ENCODE peak calls at places on chromosomes 7 and 10, in six cellular contexts. One of them, this sample, is unnamed.

GRCh38 chr10:96890580-96890979 is 58.5 kb downstream of the LCOR start:
- DNase-seq in GM12878: no peak
- DNase-seq in H1: no peak
- DNase-seq in HCT116: no peak
- DNase-seq in HepG2: peak; percentile 90
- DNase-seq in K562: no peak
- DNase-seq in this sample: no peak

GRCh38 chr10:18737236-18737635 is 78.0 kb downstream of the ARL5B start:
- DNase-seq in GM12878: no peak
- DNase-seq in H1: no peak
- DNase-seq in HCT116: no peak
- DNase-seq in HepG2: no peak
- DNase-seq in K562: no peak
- DNase-seq in this sample: no peak

GRCh38 chr10:127882391-127882790 is 10.3 kb downstream of the CLRN3 start:
- DNase-seq in GM12878: no peak
- DNase-seq in H1: peak; percentile 32
- DNase-seq in HCT116: no peak
- DNase-seq in HepG2: no peak
- DNase-seq in K562: no peak
- DNase-seq in this sample: no peak

GRCh38 chr7:23012797-23013714 is 874 bp downstream of the HYCC1 start:
- DNase-seq in GM12878: no peak
- DNase-seq in H1: peak; percentile 66
- DNase-seq in HCT116: no peak
- DNase-seq in HepG2: peak; percentile 14
- DNase-seq in K562: no peak
- DNase-seq in this sample: no peak

GRCh38 chr10:1376384-1376945 is 320.3 kb downstream of the WDR37 start:
- DNase-seq in GM12878: no peak
- DNase-seq in H1: peak; percentile 43
- DNase-seq in HCT116: no peak
- DNase-seq in HepG2: no peak
- DNase-seq in K562: no peak
- DNase-seq in this sample: no peak

GRCh38 chr10:33365314-33365713 is 30.8 kb upstream of the NRP1 start:
- DNase-seq in GM12878: no peak
- DNase-seq in H1: no peak
- DNase-seq in HCT116: no peak
- DNase-seq in HepG2: no peak
- DNase-seq in K562: no peak
- DNase-seq in this sample: no peak

GRCh38 chr7:97269741-97270140 is 152.2 kb downstream of the SDHAF3 start:
- DNase-seq in GM12878: no peak
- DNase-seq in H1: no peak
- DNase-seq in HCT116: no peak
- DNase-seq in HepG2: no peak
- DNase-seq in K562: no peak
- DNase-seq in this sample: peak; percentile 23

GRCh38 chr7:7971308-7972040 is 2.9 kb downstream of the GLCCI1 start:
- DNase-seq in GM12878: no peak
- DNase-seq in H1: no peak
- DNase-seq in HCT116: no peak
- DNase-seq in HepG2: no peak
- DNase-seq in K562: no peak
- DNase-seq in this sample: no peak

GRCh38 chr7:42347616-42348015 is 110.6 kb upstream of the GLI3 start:
- DNase-seq in GM12878: no peak
- DNase-seq in H1: no peak
- DNase-seq in HCT116: no peak
- DNase-seq in HepG2: no peak
- DNase-seq in K562: no peak
- DNase-seq in this sample: no peak

GRCh38 chr10:84329986-84330651 is 1.7 kb downstream of the CCSER2 start:
- DNase-seq in GM12878: peak; percentile 72
- DNase-seq in H1: no peak
- DNase-seq in HCT116: no peak
- DNase-seq in HepG2: no peak
- DNase-seq in K562: no peak
- DNase-seq in this sample: no peak

GRCh38 chr7:36526720-36527548 is 137.3 kb downstream of the ANLN start:
- DNase-seq in GM12878: peak; percentile 11
- DNase-seq in H1: no peak
- DNase-seq in HCT116: peak; percentile 44
- DNase-seq in HepG2: no peak
- DNase-seq in K562: peak; percentile 18
- DNase-seq in this sample: no peak

GRCh38 chr10:86851329-86852207 is 95.1 kb downstream of the BMPR1A start:
- DNase-seq in GM12878: no peak
- DNase-seq in H1: no peak
- DNase-seq in HCT116: no peak
- DNase-seq in HepG2: no peak
- DNase-seq in K562: no peak
- DNase-seq in this sample: no peak

GRCh38 chr10:124542336-124542735 is 80.7 kb downstream of the LHPP start:
- DNase-seq in GM12878: no peak
- DNase-seq in H1: no peak
- DNase-seq in HCT116: no peak
- DNase-seq in HepG2: no peak
- DNase-seq in K562: no peak
- DNase-seq in this sample: no peak

GRCh38 chr10:3935141-3935540 is 150.1 kb upstream of the KLF6 start:
- DNase-seq in GM12878: peak; percentile 92
- DNase-seq in H1: no peak
- DNase-seq in HCT116: no peak
- DNase-seq in HepG2: no peak
- DNase-seq in K562: no peak
- DNase-seq in this sample: no peak

GRCh38 chr7:69967699-69968450 is 369.6 kb downstream of the AUTS2 start:
- DNase-seq in GM12878: no peak
- DNase-seq in H1: no peak
- DNase-seq in HCT116: no peak
- DNase-seq in HepG2: no peak
- DNase-seq in K562: no peak
- DNase-seq in this sample: peak; percentile 20

GRCh38 chr10:43198682-43199005 is 60.4 kb downstream of the CSGALNACT2 start:
- DNase-seq in GM12878: no peak
- DNase-seq in H1: no peak
- DNase-seq in HCT116: no peak
- DNase-seq in HepG2: no peak
- DNase-seq in K562: no peak
- DNase-seq in this sample: no peak

GRCh38 chr7:32616625-32617024 is 121.3 kb downstream of the AVL9 start:
- DNase-seq in GM12878: no peak
- DNase-seq in H1: no peak
- DNase-seq in HCT116: peak; percentile 51
- DNase-seq in HepG2: no peak
- DNase-seq in K562: peak; percentile 37
- DNase-seq in this sample: no peak

GRCh38 chr7:80107278-80107677 is 27.4 kb upstream of the GNAI1 start:
- DNase-seq in GM12878: no peak
- DNase-seq in H1: no peak
- DNase-seq in HCT116: no peak
- DNase-seq in HepG2: no peak
- DNase-seq in K562: no peak
- DNase-seq in this sample: no peak

GRCh38 chr10:132175907-132176581 is 10.7 kb upstream of the DPYSL4 start:
- DNase-seq in GM12878: no peak
- DNase-seq in H1: no peak
- DNase-seq in HCT116: no peak
- DNase-seq in HepG2: peak; percentile 25
- DNase-seq in K562: no peak
- DNase-seq in this sample: no peak

GRCh38 chr10:47414752-47415519 is 30.8 kb upstream of the ZNF488 start:
- DNase-seq in GM12878: no peak
- DNase-seq in H1: no peak
- DNase-seq in HCT116: no peak
- DNase-seq in HepG2: no peak
- DNase-seq in K562: no peak
- DNase-seq in this sample: no peak

GRCh38 chr10:119652361-119652760 is 1.2 kb downstream of the BAG3 start:
- DNase-seq in GM12878: no peak
- DNase-seq in H1: no peak
- DNase-seq in HCT116: peak; percentile 43
- DNase-seq in HepG2: peak; percentile 35
- DNase-seq in K562: no peak
- DNase-seq in this sample: no peak

GRCh38 chr10:125048101-125048864 is 106.4 kb downstream of the ZRANB1 start:
- DNase-seq in GM12878: no peak
- DNase-seq in H1: peak; percentile 95
- DNase-seq in HCT116: peak; percentile 88
- DNase-seq in HepG2: peak; percentile 52
- DNase-seq in K562: peak; percentile 78
- DNase-seq in this sample: peak; percentile 59

GRCh38 chr7:130207642-130208041 is at the start of gene SSMEM1:
- DNase-seq in GM12878: no peak
- DNase-seq in H1: no peak
- DNase-seq in HCT116: no peak
- DNase-seq in HepG2: no peak
- DNase-seq in K562: peak; percentile 45
- DNase-seq in this sample: no peak

GRCh38 chr10:30877111-30877510 is 154.6 kb downstream of the ZNF438 start:
- DNase-seq in GM12878: no peak
- DNase-seq in H1: no peak
- DNase-seq in HCT116: no peak
- DNase-seq in HepG2: no peak
- DNase-seq in K562: no peak
- DNase-seq in this sample: no peak

GRCh38 chr10:13223241-13223640 is 10.9 kb downstream of the UCMA start:
- DNase-seq in GM12878: no peak
- DNase-seq in H1: no peak
- DNase-seq in HCT116: no peak
- DNase-seq in HepG2: no peak
- DNase-seq in K562: no peak
- DNase-seq in this sample: no peak

GRCh38 chr10:102775973-102776669 is 32.4 kb downstream of the WBP1L start:
- DNase-seq in GM12878: no peak
- DNase-seq in H1: no peak
- DNase-seq in HCT116: no peak
- DNase-seq in HepG2: peak; percentile 36
- DNase-seq in K562: peak; percentile 24
- DNase-seq in this sample: peak; percentile 30

GRCh38 chr10:103968441-103969391 is 1.8 kb downstream of the SLK start:
- DNase-seq in GM12878: no peak
- DNase-seq in H1: no peak
- DNase-seq in HCT116: no peak
- DNase-seq in HepG2: no peak
- DNase-seq in K562: no peak
- DNase-seq in this sample: no peak

GRCh38 chr10:103966671-103967432 is at the start of gene SLK:
- DNase-seq in GM12878: no peak
- DNase-seq in H1: peak; percentile 77
- DNase-seq in HCT116: peak; percentile 59
- DNase-seq in HepG2: peak; percentile 53
- DNase-seq in K562: peak; percentile 82
- DNase-seq in this sample: no peak

GRCh38 chr10:103967433-103968142 is 648 bp downstream of the SLK start:
- DNase-seq in GM12878: no peak
- DNase-seq in H1: no peak
- DNase-seq in HCT116: no peak
- DNase-seq in HepG2: no peak
- DNase-seq in K562: peak; percentile 64
- DNase-seq in this sample: no peak

GRCh38 chr10:103969857-103970627 is 3.1 kb downstream of the SLK start:
- DNase-seq in GM12878: no peak
- DNase-seq in H1: no peak
- DNase-seq in HCT116: no peak
- DNase-seq in HepG2: no peak
- DNase-seq in K562: no peak
- DNase-seq in this sample: no peak

GRCh38 chr10:103969436-103969835 is 2.5 kb downstream of the SLK start:
- DNase-seq in GM12878: no peak
- DNase-seq in H1: no peak
- DNase-seq in HCT116: no peak
- DNase-seq in HepG2: no peak
- DNase-seq in K562: no peak
- DNase-seq in this sample: no peak
- TF ChIP-seq ZNF274 in GM12878: no peak
- TF ChIP-seq ZNF274 in H1: no peak
- TF ChIP-seq ZNF274 in HCT116: no peak
- TF ChIP-seq ZNF274 in HepG2: no peak
- TF ChIP-seq ZNF274 in K562: no peak
- TF ChIP-seq ZNF274 in this sample: no peak

DNA sequence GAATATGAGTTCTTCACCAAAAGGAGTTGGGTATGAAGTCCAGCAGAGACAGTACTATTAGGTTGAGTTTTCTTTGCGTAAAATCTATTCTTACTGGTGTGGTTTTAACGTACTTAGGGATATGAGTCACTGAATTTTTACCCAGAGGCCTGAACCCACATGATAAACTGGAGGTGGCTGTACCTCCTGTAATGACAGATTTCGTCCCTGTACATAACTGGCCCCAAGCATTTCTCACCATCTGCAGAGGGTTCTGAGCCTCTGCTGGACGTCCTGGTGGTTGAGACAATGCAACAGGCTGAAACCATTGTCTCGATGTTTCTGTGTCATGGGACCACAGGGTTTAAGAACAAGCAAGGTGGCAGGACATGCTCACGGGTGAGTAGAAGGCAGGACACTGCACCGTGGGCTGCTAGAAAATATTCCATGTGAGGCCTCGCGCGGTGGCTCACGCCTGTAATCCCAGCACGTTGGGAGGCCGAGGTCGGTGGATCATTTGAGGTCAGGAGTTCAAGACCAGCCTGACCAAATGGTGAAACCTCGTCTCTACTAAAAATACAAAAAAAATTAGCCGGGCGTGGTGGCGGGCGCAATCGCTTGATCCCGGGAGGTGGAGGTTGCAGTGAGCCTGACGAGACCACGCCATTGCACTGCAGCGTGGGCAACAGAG is 233.9 kb downstream of the DNAJB6 start:
- DNase-seq in GM12878: no peak
- DNase-seq in H1: no peak
- DNase-seq in HCT116: no peak
- DNase-seq in HepG2: no peak
- DNase-seq in K562: no peak
- DNase-seq in this sample: no peak
- TF ChIP-seq YY1 in GM12878: no peak
- TF ChIP-seq YY1 in H1: no peak
- TF ChIP-seq YY1 in HCT116: no peak
- TF ChIP-seq YY1 in HepG2: no peak
- TF ChIP-seq YY1 in K562: no peak
- TF ChIP-seq YY1 in this sample: no peak

GRCh38 chr7:2873146-2873545 is 29.0 kb upstream of the GNA12 start:
- DNase-seq in GM12878: no peak
- DNase-seq in H1: no peak
- DNase-seq in HCT116: no peak
- DNase-seq in HepG2: no peak
- DNase-seq in K562: no peak
- DNase-seq in this sample: no peak
- H3K9ac ChIP-seq in GM12878: no peak overlapping the region
- H3K9ac ChIP-seq in H1: no peak overlapping the region
- H3K9ac ChIP-seq in HCT116: no peak overlapping the region
- H3K9ac ChIP-seq in HepG2: no peak overlapping the region
- H3K9ac ChIP-seq in K562: no peak overlapping the region
- H3K9ac ChIP-seq in this sample: no peak overlapping the region

DNA sequence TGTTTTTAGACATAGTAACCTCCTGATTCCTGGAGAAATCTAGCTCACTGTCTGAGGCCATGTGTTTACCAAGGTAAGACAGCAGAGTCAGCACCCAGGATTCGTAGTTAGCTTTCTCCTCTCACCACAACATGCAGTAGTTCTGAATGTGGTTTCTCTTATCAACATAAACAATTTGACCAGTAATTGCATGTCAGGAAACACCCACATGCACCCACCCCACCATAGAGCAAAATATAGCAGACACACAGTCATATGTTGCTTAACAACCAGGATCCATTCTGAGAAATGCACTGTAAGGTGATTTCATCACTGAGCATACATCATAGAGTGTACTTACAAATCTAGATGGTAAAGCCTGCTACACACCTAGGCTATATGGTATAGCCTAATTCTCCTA is 1004.0 kb downstream of the ANKRD7 start:
- DNase-seq in GM12878: no peak
- DNase-seq in H1: no peak
- DNase-seq in HCT116: no peak
- DNase-seq in HepG2: no peak
- DNase-seq in K562: no peak
- DNase-seq in this sample: no peak
- TF ChIP-seq ZNF274 in GM12878: no peak
- TF ChIP-seq ZNF274 in H1: no peak
- TF ChIP-seq ZNF274 in HCT116: no peak
- TF ChIP-seq ZNF274 in HepG2: no peak
- TF ChIP-seq ZNF274 in K562: no peak
- TF ChIP-seq ZNF274 in this sample: no peak

This sample was measured in NT2/D1.